ENCODE peak calls at places on chromosomes 2 and 18, in four cellular contexts. Q is IMR-90, D is H1, B is H9. S is an unnamed sample.

GRCh38 chr2:98846041-98846440 is 90.0 kb downstream of the CRACDL start:
- DNase-seq in Q (peak), D (no peak), B (no peak), S (no peak)

GRCh38 chr18:58858591-58859468 is 5.8 kb upstream of the ZNF532 start:
- DNase-seq in Q (no peak), D (no peak), B (no peak), S (no peak)

GRCh38 chr2:28393115-28393836 is 618 bp downstream of the FOSL2 start:
- DNase-seq in Q (peak), D (no peak), B (no peak), S (peak)

GRCh38 chr2:54559593-54560145 is 103.5 kb downstream of the SPTBN1 start:
- DNase-seq in Q (peak), D (no peak), B (no peak), S (peak)

GRCh38 chr2:134466141-134466540 is 212.3 kb downstream of the MGAT5 start:
- DNase-seq in Q (no peak), D (no peak), B (peak), S (peak)

GRCh38 chr18:59957957-59958356 is 58.2 kb downstream of the PMAIP1 start:
- DNase-seq in Q (peak), D (no peak), B (no peak), S (no peak)

GRCh38 chr2:1632006-1632348 is 112.3 kb downstream of the PXDN start:
- DNase-seq in Q (peak), D (no peak), B (no peak), S (no peak)

GRCh38 chr2:218802595-218802994 is 20.6 kb downstream of the CYP27A1 start:
- DNase-seq in Q (no peak), D (no peak), B (no peak), S (no peak)

GRCh38 chr2:33219850-33220275 is 256.6 kb upstream of the RASGRP3 start:
- DNase-seq in Q (peak), D (no peak), B (no peak), S (no peak)

GRCh38 chr18:25594351-25594750 is 242.4 kb upstream of the ZNF521 start:
- DNase-seq in Q (peak), D (no peak), B (no peak), S (peak)

GRCh38 chr2:39730685-39731302 is 48.3 kb downstream of the THUMPD2 start:
- DNase-seq in Q (peak), D (no peak), B (no peak), S (peak)

GRCh38 chr2:151030663-151031230 is 230.9 kb downstream of the RBM43 start:
- DNase-seq in Q (no peak), D (no peak), B (no peak), S (peak)

GRCh38 chr18:79933765-79934164 is 17.7 kb downstream of the SLC66A2 start:
- DNase-seq in Q (no peak), D (no peak), B (peak), S (peak)

GRCh38 chr2:68245672-68246071 is 6.7 kb downstream of the PPP3R1 start:
- DNase-seq in Q (no peak), D (no peak), B (no peak), S (no peak)

GRCh38 chr2:86283461-86284030 is 53.9 kb downstream of the REEP1 start:
- DNase-seq in Q (no peak), D (no peak), B (no peak), S (no peak)

GRCh38 chr2:230864122-230864604 is 579 bp upstream of the ITM2C start:
- DNase-seq in Q (no peak), D (no peak), B (no peak), S (no peak)

GRCh38 chr2:18362696-18363095 is 197.8 kb downstream of the RDH14 start:
- DNase-seq in Q (peak), D (no peak), B (no peak), S (no peak)

GRCh38 chr2:182144039-182144779 is 158.6 kb downstream of the PPP1R1C start:
- DNase-seq in Q (no peak), D (no peak), B (no peak), S (peak)

GRCh38 chr2:26178746-26179436 is 6.0 kb downstream of the GAREM2 start:
- DNase-seq in Q (no peak), D (no peak), B (peak), S (peak)

GRCh38 chr2:215796160-215796559 is 217.2 kb downstream of the MREG start:
- DNase-seq in Q (peak), D (no peak), B (no peak), S (no peak)

GRCh38 chr2:171578156-171578803 is 56.0 kb downstream of the CYBRD1 start:
- DNase-seq in Q (no peak), D (no peak), B (no peak), S (peak)

GRCh38 chr2:171579481-171579880 is 57.2 kb downstream of the CYBRD1 start:
- DNase-seq in Q (peak), D (no peak), B (no peak), S (no peak)

GRCh38 chr2:171587567-171587966 is 65.3 kb downstream of the CYBRD1 start:
- DNase-seq in Q (no peak), D (no peak), B (no peak), S (no peak)

DNA sequence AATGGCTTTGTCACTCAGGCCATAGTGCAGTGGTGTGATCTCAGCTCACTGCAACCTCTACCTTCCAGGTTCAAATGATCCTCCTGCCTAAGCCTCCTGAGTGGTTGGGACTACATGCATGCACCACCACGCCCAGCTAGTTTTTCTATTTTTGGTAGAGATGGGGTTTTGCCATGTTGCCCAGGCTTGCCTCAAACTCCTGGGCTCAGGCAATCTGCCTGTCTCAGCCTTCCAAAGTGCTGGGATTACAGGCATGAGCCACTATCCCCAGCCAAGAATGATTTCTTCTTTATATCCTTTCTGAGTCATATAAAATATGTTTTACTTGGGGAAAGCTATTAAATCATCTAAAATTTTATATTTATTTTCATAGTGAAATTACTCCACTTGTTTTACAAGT is 61.3 kb downstream of the CYBRD1 start:
- DNase-seq in Q (no peak), D (no peak), B (no peak), S (no peak)
- H2BK5ac ChIP-seq in Q (no peak), D (no peak), B (no peak), S (no peak)

DNA sequence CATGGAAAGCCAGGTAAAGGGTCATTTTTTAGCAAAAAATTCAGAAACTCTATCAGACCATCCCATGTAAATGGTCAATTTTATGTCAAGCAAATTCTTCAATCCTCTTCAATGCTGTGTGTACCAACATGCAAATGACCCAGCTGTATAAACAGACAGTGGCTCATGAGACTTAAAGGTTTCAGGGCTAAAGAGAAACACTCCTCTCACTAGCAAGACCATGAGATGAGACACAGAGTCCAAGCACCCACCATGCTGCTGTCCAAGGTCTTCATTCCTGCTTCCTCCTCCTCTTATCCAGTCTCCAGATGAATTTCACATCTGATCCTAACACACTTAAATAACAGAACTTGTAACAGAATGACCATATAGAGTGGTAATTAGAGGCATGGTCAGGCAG is 30.8 kb upstream of the ONECUT2 start:
- DNase-seq in Q (no peak), D (no peak), B (no peak), S (no peak)
- H3K56ac ChIP-seq in Q (no peak), D (no peak), B (no peak), S (no peak)

GRCh38 chr2:48589170-48589767 is 28.4 kb upstream of the GTF2A1L start:
- DNase-seq in Q (peak), D (no peak), B (no peak), S (peak)

GRCh38 chr2:48588745-48589144 is 28.9 kb upstream of the GTF2A1L start:
- DNase-seq in Q (no peak), D (no peak), B (no peak), S (peak)

GRCh38 chr2:48584551-48584950 is 33.1 kb upstream of the GTF2A1L start:
- DNase-seq in Q (no peak), D (no peak), B (no peak), S (peak)

GRCh38 chr2:48587560-48587959 is 30.1 kb upstream of the GTF2A1L start:
- DNase-seq in Q (no peak), D (no peak), B (no peak), S (no peak)

DNA sequence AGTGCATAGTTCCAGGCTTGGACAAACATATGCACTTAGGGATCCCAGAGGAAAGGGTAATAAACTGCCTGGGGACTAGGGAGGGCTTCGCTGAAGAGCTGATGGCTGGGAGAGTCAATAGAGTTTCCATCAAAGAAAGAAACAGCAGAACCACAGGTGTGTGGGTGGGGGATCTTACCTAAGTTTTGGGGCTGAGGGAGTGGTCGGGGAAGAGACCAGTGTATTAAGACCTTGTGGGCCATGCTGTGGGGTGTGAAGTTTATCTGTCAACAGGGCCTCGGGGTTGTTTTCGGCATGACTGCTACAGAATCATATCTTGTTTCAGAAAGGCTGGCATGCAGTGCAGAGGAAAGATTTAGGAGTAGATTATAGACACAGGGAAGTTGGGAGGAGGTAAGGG is 31.2 kb upstream of the GTF2A1L start:
- DNase-seq in Q (no peak), D (no peak), B (no peak), S (no peak)
- H2BK5ac ChIP-seq in Q (no peak), D (no peak), B (no peak), S (no peak)

GRCh38 chr2:212721026-212721451 is 182.4 kb upstream of the ERBB4 start:
- DNase-seq in Q (no peak), D (no peak), B (no peak), S (no peak)
- H3K56ac ChIP-seq in Q (no peak), D (no peak), B (no peak), S (no peak)

S was measured in mesendoderm.